ENCODE peak calls at places on chromosome 17, in seven cellular contexts. One of them, this sample, is unnamed.

GRCh38 chr17:9389116-9389515 is 186.5 kb downstream of the STX8 start:
- DNase-seq in HTR-8/SVneo: peak; percentile 66
- DNase-seq in epithelial cell of prostate: peak; percentile 98
- DNase-seq in fibroblast of lung: peak; percentile 56
- DNase-seq in Caco-2: no peak
- DNase-seq in HFF-Myc: peak; percentile 71
- DNase-seq in CD8-positive, alpha-beta memory T cell: no peak
- DNase-seq in this sample: no peak

GRCh38 chr17:13542612-13543011 is 59.1 kb downstream of the HS3ST3A1 start:
- DNase-seq in HFF-Myc: no peak
- DNase-seq in fibroblast of lung: no peak
- DNase-seq in CD8-positive, alpha-beta memory T cell: no peak
- DNase-seq in epithelial cell of prostate: no peak
- DNase-seq in HTR-8/SVneo: no peak
- DNase-seq in Caco-2: no peak
- DNase-seq in this sample: no peak

GRCh38 chr17:65514541-65514940 is 46.9 kb downstream of the AXIN2 start:
- DNase-seq in CD8-positive, alpha-beta memory T cell: no peak
- DNase-seq in Caco-2: no peak
- DNase-seq in HFF-Myc: no peak
- DNase-seq in epithelial cell of prostate: no peak
- DNase-seq in HTR-8/SVneo: no peak
- DNase-seq in fibroblast of lung: peak; percentile 11
- DNase-seq in this sample: no peak

GRCh38 chr17:12712941-12713340 is 47.3 kb downstream of the MYOCD start:
- DNase-seq in HFF-Myc: no peak
- DNase-seq in Caco-2: no peak
- DNase-seq in HTR-8/SVneo: no peak
- DNase-seq in CD8-positive, alpha-beta memory T cell: no peak
- DNase-seq in epithelial cell of prostate: no peak
- DNase-seq in fibroblast of lung: no peak
- DNase-seq in this sample: no peak

GRCh38 chr17:58728831-58729230 is 26.8 kb upstream of the PPM1E start:
- DNase-seq in epithelial cell of prostate: no peak
- DNase-seq in Caco-2: no peak
- DNase-seq in HFF-Myc: no peak
- DNase-seq in HTR-8/SVneo: no peak
- DNase-seq in CD8-positive, alpha-beta memory T cell: no peak
- DNase-seq in fibroblast of lung: peak; percentile 12
- DNase-seq in this sample: no peak

GRCh38 chr17:49972486-49973270 is 3.7 kb downstream of the DLX4 start:
- DNase-seq in HTR-8/SVneo: no peak
- DNase-seq in CD8-positive, alpha-beta memory T cell: no peak
- DNase-seq in Caco-2: no peak
- DNase-seq in fibroblast of lung: no peak
- DNase-seq in HFF-Myc: no peak
- DNase-seq in epithelial cell of prostate: no peak
- DNase-seq in this sample: no peak

GRCh38 chr17:66129759-66130158 is 62.2 kb downstream of the CEP112 start:
- DNase-seq in fibroblast of lung: no peak
- DNase-seq in Caco-2: no peak
- DNase-seq in CD8-positive, alpha-beta memory T cell: no peak
- DNase-seq in HFF-Myc: no peak
- DNase-seq in epithelial cell of prostate: no peak
- DNase-seq in HTR-8/SVneo: no peak
- DNase-seq in this sample: no peak

GRCh38 chr17:37017355-37017754 is 68.6 kb downstream of the AATF start:
- DNase-seq in epithelial cell of prostate: no peak
- DNase-seq in fibroblast of lung: no peak
- DNase-seq in HTR-8/SVneo: no peak
- DNase-seq in CD8-positive, alpha-beta memory T cell: no peak
- DNase-seq in HFF-Myc: no peak
- DNase-seq in Caco-2: no peak
- DNase-seq in this sample: no peak

GRCh38 chr17:37770631-37771518 is 26.0 kb upstream of the HNF1B start:
- DNase-seq in epithelial cell of prostate: no peak
- DNase-seq in HTR-8/SVneo: peak; percentile 78
- DNase-seq in CD8-positive, alpha-beta memory T cell: no peak
- DNase-seq in HFF-Myc: no peak
- DNase-seq in Caco-2: peak; percentile 79
- DNase-seq in fibroblast of lung: peak; percentile 63
- DNase-seq in this sample: no peak

GRCh38 chr17:39950871-39951348 is 11.9 kb upstream of the GSDMA start:
- DNase-seq in CD8-positive, alpha-beta memory T cell: no peak
- DNase-seq in HFF-Myc: no peak
- DNase-seq in HTR-8/SVneo: no peak
- DNase-seq in fibroblast of lung: peak; percentile 12
- DNase-seq in epithelial cell of prostate: no peak
- DNase-seq in Caco-2: no peak
- DNase-seq in this sample: no peak

GRCh38 chr17:36074365-36074764 is 10.3 kb downstream of the CCL18 start:
- DNase-seq in epithelial cell of prostate: no peak
- DNase-seq in fibroblast of lung: no peak
- DNase-seq in HTR-8/SVneo: no peak
- DNase-seq in HFF-Myc: no peak
- DNase-seq in Caco-2: no peak
- DNase-seq in CD8-positive, alpha-beta memory T cell: no peak
- DNase-seq in this sample: no peak

GRCh38 chr17:48439875-48440505 is 10.0 kb upstream of the SKAP1 start:
- DNase-seq in HTR-8/SVneo: no peak
- DNase-seq in fibroblast of lung: peak; percentile 34
- DNase-seq in HFF-Myc: no peak
- DNase-seq in Caco-2: no peak
- DNase-seq in epithelial cell of prostate: no peak
- DNase-seq in CD8-positive, alpha-beta memory T cell: peak; percentile 55
- DNase-seq in this sample: peak; percentile 46

GRCh38 chr17:47161988-47162622 is 27.0 kb downstream of the CDC27 start:
- DNase-seq in HTR-8/SVneo: no peak
- DNase-seq in HFF-Myc: no peak
- DNase-seq in epithelial cell of prostate: no peak
- DNase-seq in fibroblast of lung: no peak
- DNase-seq in CD8-positive, alpha-beta memory T cell: no peak
- DNase-seq in Caco-2: no peak
- DNase-seq in this sample: no peak

GRCh38 chr17:31299624-31300023 is 2.6 kb upstream of the OMG start:
- DNase-seq in HFF-Myc: no peak
- DNase-seq in CD8-positive, alpha-beta memory T cell: no peak
- DNase-seq in fibroblast of lung: no peak
- DNase-seq in epithelial cell of prostate: no peak
- DNase-seq in HTR-8/SVneo: no peak
- DNase-seq in Caco-2: no peak
- DNase-seq in this sample: no peak

GRCh38 chr17:61908292-61909037 is 19.3 kb downstream of the INTS2 start:
- DNase-seq in epithelial cell of prostate: no peak
- DNase-seq in HTR-8/SVneo: no peak
- DNase-seq in CD8-positive, alpha-beta memory T cell: no peak
- DNase-seq in fibroblast of lung: no peak
- DNase-seq in HFF-Myc: no peak
- DNase-seq in Caco-2: no peak
- DNase-seq in this sample: no peak

GRCh38 chr17:38584350-38584925 is 21.3 kb downstream of the SRCIN1 start:
- DNase-seq in HFF-Myc: no peak
- DNase-seq in fibroblast of lung: peak; percentile 48
- DNase-seq in Caco-2: no peak
- DNase-seq in epithelial cell of prostate: no peak
- DNase-seq in CD8-positive, alpha-beta memory T cell: peak; percentile 49
- DNase-seq in HTR-8/SVneo: peak; percentile 88
- DNase-seq in this sample: peak; percentile 42

GRCh38 chr17:55734128-55734781 is 11.6 kb upstream of the TMEM100 start:
- DNase-seq in Caco-2: no peak
- DNase-seq in CD8-positive, alpha-beta memory T cell: no peak
- DNase-seq in fibroblast of lung: no peak
- DNase-seq in HFF-Myc: no peak
- DNase-seq in epithelial cell of prostate: no peak
- DNase-seq in HTR-8/SVneo: no peak
- DNase-seq in this sample: no peak

This sample was measured in activated T-helper 2 cell treated with anti-CD3 and anti-CD28 coated beads, Interferon-gamma antibody, Interleukin-2, Interleukin-4, amounts not matched to agents 10 μg/mL and 5 μg/mL and 100 μg/mL, durations not matched to agents 14 hours and 24 hours and 36 hours.